ENCODE peak calls at places on chromosomes 2 and 18, in ten cellular contexts. One of them, this sample, is unnamed.

GRCh38 chr2:212021947-212022346 is 516.7 kb downstream of the ERBB4 start:
- DNase-seq in pancreas: no peak
- DNase-seq in breast epithelium: no peak
- DNase-seq in fibroblast of mammary gland: peak
- DNase-seq in lower leg skin: no peak
- DNase-seq in GM23338: no peak
- DNase-seq in Calu3: no peak
- DNase-seq in mucosa of descending colon: no peak
- DNase-seq in sigmoid colon: no peak
- DNase-seq in adrenal gland: no peak
- DNase-seq in this sample: no peak

GRCh38 chr2:204662956-204663355 is 117.7 kb downstream of the PARD3B start:
- DNase-seq in sigmoid colon: no peak
- DNase-seq in breast epithelium: no peak
- DNase-seq in lower leg skin: no peak
- DNase-seq in Calu3: no peak
- DNase-seq in mucosa of descending colon: no peak
- DNase-seq in adrenal gland: no peak
- DNase-seq in GM23338: no peak
- DNase-seq in pancreas: no peak
- DNase-seq in fibroblast of mammary gland: no peak
- DNase-seq in this sample: no peak

GRCh38 chr2:205590759-205591158 is 91.5 kb upstream of the NRP2 start:
- DNase-seq in adrenal gland: no peak
- DNase-seq in GM23338: no peak
- DNase-seq in sigmoid colon: no peak
- DNase-seq in pancreas: no peak
- DNase-seq in Calu3: no peak
- DNase-seq in fibroblast of mammary gland: peak
- DNase-seq in lower leg skin: no peak
- DNase-seq in mucosa of descending colon: no peak
- DNase-seq in breast epithelium: no peak
- DNase-seq in this sample: no peak

GRCh38 chr2:14420851-14421250 is 211.7 kb upstream of the LRATD1 start:
- DNase-seq in pancreas: no peak
- DNase-seq in mucosa of descending colon: no peak
- DNase-seq in breast epithelium: no peak
- DNase-seq in Calu3: no peak
- DNase-seq in adrenal gland: no peak
- DNase-seq in lower leg skin: no peak
- DNase-seq in sigmoid colon: no peak
- DNase-seq in fibroblast of mammary gland: peak
- DNase-seq in GM23338: no peak
- DNase-seq in this sample: no peak

GRCh38 chr2:238868067-238868524 is 20.2 kb downstream of the TWIST2 start:
- DNase-seq in sigmoid colon: peak
- DNase-seq in Calu3: no peak
- DNase-seq in GM23338: no peak
- DNase-seq in pancreas: no peak
- DNase-seq in fibroblast of mammary gland: peak
- DNase-seq in breast epithelium: no peak
- DNase-seq in adrenal gland: no peak
- DNase-seq in lower leg skin: no peak
- DNase-seq in mucosa of descending colon: no peak
- DNase-seq in this sample: no peak

GRCh38 chr2:69154031-69154430 is 141.1 kb downstream of the ANTXR1 start:
- DNase-seq in adrenal gland: peak
- DNase-seq in mucosa of descending colon: no peak
- DNase-seq in Calu3: no peak
- DNase-seq in GM23338: no peak
- DNase-seq in lower leg skin: no peak
- DNase-seq in fibroblast of mammary gland: peak
- DNase-seq in pancreas: no peak
- DNase-seq in breast epithelium: no peak
- DNase-seq in sigmoid colon: no peak
- DNase-seq in this sample: no peak

GRCh38 chr2:21270658-21271057 is 146.9 kb downstream of the TDRD15 start:
- DNase-seq in Calu3: no peak
- DNase-seq in adrenal gland: peak
- DNase-seq in lower leg skin: no peak
- DNase-seq in breast epithelium: no peak
- DNase-seq in mucosa of descending colon: no peak
- DNase-seq in fibroblast of mammary gland: no peak
- DNase-seq in pancreas: no peak
- DNase-seq in sigmoid colon: peak
- DNase-seq in GM23338: no peak
- DNase-seq in this sample: no peak

GRCh38 chr2:195683174-195683573 is 26.1 kb downstream of the SLC39A10 start:
- DNase-seq in GM23338: no peak
- DNase-seq in sigmoid colon: no peak
- DNase-seq in adrenal gland: no peak
- DNase-seq in fibroblast of mammary gland: peak
- DNase-seq in mucosa of descending colon: no peak
- DNase-seq in pancreas: no peak
- DNase-seq in breast epithelium: no peak
- DNase-seq in Calu3: no peak
- DNase-seq in lower leg skin: no peak
- DNase-seq in this sample: no peak

GRCh38 chr18:24504401-24504800 is 44.0 kb downstream of the HRH4 start:
- DNase-seq in GM23338: no peak
- DNase-seq in sigmoid colon: no peak
- DNase-seq in breast epithelium: no peak
- DNase-seq in fibroblast of mammary gland: no peak
- DNase-seq in mucosa of descending colon: no peak
- DNase-seq in adrenal gland: no peak
- DNase-seq in lower leg skin: no peak
- DNase-seq in pancreas: no peak
- DNase-seq in Calu3: no peak
- DNase-seq in this sample: no peak

GRCh38 chr2:115171751-115172150 is 729.3 kb downstream of the DPP10 start:
- DNase-seq in pancreas: no peak
- DNase-seq in GM23338: no peak
- DNase-seq in fibroblast of mammary gland: no peak
- DNase-seq in adrenal gland: no peak
- DNase-seq in lower leg skin: no peak
- DNase-seq in sigmoid colon: no peak
- DNase-seq in Calu3: no peak
- DNase-seq in breast epithelium: no peak
- DNase-seq in mucosa of descending colon: no peak
- DNase-seq in this sample: no peak

GRCh38 chr2:52659536-52659935 is 1108.1 kb upstream of the CHAC2 start:
- DNase-seq in mucosa of descending colon: no peak
- DNase-seq in sigmoid colon: no peak
- DNase-seq in adrenal gland: no peak
- DNase-seq in fibroblast of mammary gland: no peak
- DNase-seq in breast epithelium: no peak
- DNase-seq in Calu3: no peak
- DNase-seq in GM23338: no peak
- DNase-seq in lower leg skin: no peak
- DNase-seq in pancreas: no peak
- DNase-seq in this sample: no peak

GRCh38 chr2:105194022-105194681 is 47.4 kb upstream of the GPR45 start:
- DNase-seq in Calu3: no peak
- DNase-seq in GM23338: no peak
- DNase-seq in mucosa of descending colon: no peak
- DNase-seq in pancreas: no peak
- DNase-seq in lower leg skin: no peak
- DNase-seq in breast epithelium: no peak
- DNase-seq in sigmoid colon: no peak
- DNase-seq in fibroblast of mammary gland: no peak
- DNase-seq in adrenal gland: no peak
- DNase-seq in this sample: no peak

GRCh38 chr2:183903026-183903425 is 695.3 kb upstream of the ZNF804A start:
- DNase-seq in breast epithelium: no peak
- DNase-seq in mucosa of descending colon: no peak
- DNase-seq in adrenal gland: no peak
- DNase-seq in lower leg skin: no peak
- DNase-seq in pancreas: no peak
- DNase-seq in GM23338: no peak
- DNase-seq in sigmoid colon: no peak
- DNase-seq in Calu3: no peak
- DNase-seq in fibroblast of mammary gland: peak
- DNase-seq in this sample: no peak

GRCh38 chr2:183898641-183899040 is 699.7 kb upstream of the ZNF804A start:
- DNase-seq in lower leg skin: no peak
- DNase-seq in mucosa of descending colon: no peak
- DNase-seq in GM23338: no peak
- DNase-seq in pancreas: no peak
- DNase-seq in breast epithelium: no peak
- DNase-seq in sigmoid colon: no peak
- DNase-seq in Calu3: no peak
- DNase-seq in adrenal gland: no peak
- DNase-seq in fibroblast of mammary gland: no peak
- DNase-seq in this sample: no peak
- TF ChIP-seq CTCF in lower leg skin: no peak
- TF ChIP-seq CTCF in mucosa of descending colon: no peak
- TF ChIP-seq CTCF in GM23338: no peak
- TF ChIP-seq CTCF in pancreas: no peak
- TF ChIP-seq CTCF in breast epithelium: no peak
- TF ChIP-seq CTCF in sigmoid colon: no peak
- TF ChIP-seq CTCF in Calu3: no peak
- TF ChIP-seq CTCF in adrenal gland: no peak
- TF ChIP-seq CTCF in fibroblast of mammary gland: no peak
- TF ChIP-seq CTCF in this sample: no peak

DNA sequence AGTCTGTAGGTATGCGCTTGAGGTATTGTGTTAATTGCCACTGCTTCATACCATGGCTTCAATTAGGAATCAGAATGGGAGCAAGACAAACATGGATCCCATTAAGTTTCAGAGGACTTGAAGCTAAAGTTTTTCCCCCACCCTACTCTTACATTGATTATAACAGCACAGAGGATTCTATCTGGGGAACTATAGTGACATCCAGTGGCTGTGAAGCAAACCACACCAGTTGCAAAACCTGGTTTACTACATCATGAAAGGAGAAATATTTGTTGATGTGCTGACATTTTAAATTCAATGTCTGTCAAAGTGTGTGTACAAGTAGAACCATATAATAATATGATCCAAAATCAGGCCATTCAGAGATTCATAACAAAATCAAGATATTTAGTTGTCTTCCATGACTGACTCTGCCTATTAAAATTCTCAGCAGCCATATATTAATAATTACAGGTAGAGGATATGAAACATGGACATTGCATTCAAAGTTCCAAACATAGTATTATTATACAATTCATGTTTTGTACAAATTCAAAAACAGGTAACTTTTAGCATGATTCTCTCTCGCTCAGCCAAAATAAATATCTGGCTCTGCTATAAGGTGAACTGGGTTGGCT is 82.9 kb downstream of the GRB14 start:
- DNase-seq in GM23338: peak
- DNase-seq in pancreas: no peak
- DNase-seq in sigmoid colon: no peak
- DNase-seq in lower leg skin: no peak
- DNase-seq in breast epithelium: no peak
- DNase-seq in fibroblast of mammary gland: peak
- DNase-seq in Calu3: peak
- DNase-seq in mucosa of descending colon: no peak
- DNase-seq in adrenal gland: no peak
- DNase-seq in this sample: no peak
- TF ChIP-seq CTCF in GM23338: peak
- TF ChIP-seq CTCF in pancreas: peak
- TF ChIP-seq CTCF in sigmoid colon: peak
- TF ChIP-seq CTCF in lower leg skin: no peak
- TF ChIP-seq CTCF in breast epithelium: no peak
- TF ChIP-seq CTCF in fibroblast of mammary gland: peak
- TF ChIP-seq CTCF in Calu3: peak
- TF ChIP-seq CTCF in mucosa of descending colon: no peak
- TF ChIP-seq CTCF in adrenal gland: peak
- TF ChIP-seq CTCF in this sample: no peak

DNA sequence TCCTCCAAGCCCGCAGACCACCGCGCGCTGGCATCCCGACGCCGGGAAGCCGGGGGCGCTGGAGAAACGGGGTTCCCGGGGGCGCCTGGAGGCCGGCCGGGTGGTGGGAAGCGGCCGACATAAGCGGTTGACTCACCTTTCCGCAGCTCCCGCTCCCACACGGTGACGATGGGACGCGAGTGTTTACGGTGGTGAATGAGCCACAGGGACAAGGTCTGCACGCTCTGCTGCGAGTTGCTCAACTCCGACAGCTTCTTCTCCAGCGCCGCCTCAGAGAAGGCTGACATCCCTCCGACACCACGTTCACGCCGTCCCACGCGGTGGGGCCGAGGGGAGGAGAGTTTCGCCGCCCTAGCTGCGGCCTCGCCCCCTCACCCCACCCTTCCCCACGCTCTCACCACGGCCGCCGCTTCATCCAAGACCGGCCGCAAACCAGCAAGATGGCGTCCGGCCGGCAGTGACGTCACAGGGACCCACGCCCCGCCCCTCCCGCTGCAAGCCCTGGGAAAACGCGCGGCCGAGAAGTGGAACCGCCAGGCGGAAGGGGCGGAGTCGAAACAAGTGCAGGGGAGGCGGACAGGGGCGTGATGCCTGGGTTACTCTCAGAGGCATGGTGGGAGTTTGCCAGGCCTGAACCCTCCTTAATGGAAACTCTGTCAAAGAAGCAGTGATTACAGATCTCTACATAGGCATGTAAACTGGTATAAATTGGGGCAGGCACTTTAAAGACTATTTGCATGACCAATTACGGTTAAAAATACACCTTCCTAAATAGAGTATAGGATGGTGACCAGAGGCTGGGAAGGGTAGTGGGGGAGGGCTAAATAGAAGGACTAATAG is at the start of gene RPRD1A:
- DNase-seq in pancreas: peak
- DNase-seq in Calu3: peak
- DNase-seq in fibroblast of mammary gland: peak
- DNase-seq in adrenal gland: peak
- DNase-seq in sigmoid colon: peak
- DNase-seq in mucosa of descending colon: peak
- DNase-seq in breast epithelium: peak
- DNase-seq in GM23338: peak
- DNase-seq in lower leg skin: peak
- DNase-seq in this sample: peak
- TF ChIP-seq CTCF in pancreas: no peak
- TF ChIP-seq CTCF in Calu3: no peak
- TF ChIP-seq CTCF in fibroblast of mammary gland: no peak
- TF ChIP-seq CTCF in adrenal gland: no peak
- TF ChIP-seq CTCF in sigmoid colon: no peak
- TF ChIP-seq CTCF in mucosa of descending colon: no peak
- TF ChIP-seq CTCF in breast epithelium: no peak
- TF ChIP-seq CTCF in GM23338: no peak
- TF ChIP-seq CTCF in lower leg skin: no peak
- TF ChIP-seq CTCF in this sample: no peak

DNA sequence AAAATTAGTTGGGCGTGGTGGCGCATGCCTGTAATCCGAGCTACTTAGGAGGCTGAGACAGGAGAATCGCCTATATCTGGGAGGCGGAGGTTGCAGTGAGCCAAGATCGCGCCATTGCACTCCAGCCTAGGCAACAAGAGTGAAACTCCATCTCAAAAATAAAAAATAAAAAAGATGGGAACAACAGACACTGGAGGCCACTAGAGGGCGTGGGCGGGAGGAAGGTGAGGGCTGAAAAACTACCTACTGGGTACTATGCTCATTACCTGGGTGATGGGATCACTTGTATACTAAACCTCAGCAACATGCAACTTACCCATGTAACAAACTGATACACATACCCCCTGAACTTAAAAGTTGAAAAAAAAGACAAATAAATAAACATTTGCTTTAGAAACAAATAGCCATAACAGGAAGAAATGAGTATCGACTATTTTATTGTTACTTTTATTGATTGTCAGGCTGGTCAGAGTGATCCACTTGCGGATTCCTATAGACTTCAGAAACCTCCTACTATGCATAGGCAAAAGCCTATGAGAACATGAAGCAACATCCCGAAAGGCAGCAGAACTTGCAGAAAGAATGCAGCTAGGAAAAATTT is 61.0 kb downstream of the TMEM163 start:
- DNase-seq in GM23338: peak
- DNase-seq in fibroblast of mammary gland: no peak
- DNase-seq in sigmoid colon: no peak
- DNase-seq in adrenal gland: no peak
- DNase-seq in breast epithelium: no peak
- DNase-seq in lower leg skin: no peak
- DNase-seq in Calu3: peak
- DNase-seq in pancreas: no peak
- DNase-seq in mucosa of descending colon: no peak
- DNase-seq in this sample: no peak
- TF ChIP-seq CTCF in GM23338: peak
- TF ChIP-seq CTCF in fibroblast of mammary gland: peak
- TF ChIP-seq CTCF in sigmoid colon: no peak
- TF ChIP-seq CTCF in adrenal gland: peak
- TF ChIP-seq CTCF in breast epithelium: no peak
- TF ChIP-seq CTCF in lower leg skin: no peak
- TF ChIP-seq CTCF in Calu3: peak
- TF ChIP-seq CTCF in pancreas: peak
- TF ChIP-seq CTCF in mucosa of descending colon: no peak
- TF ChIP-seq CTCF in this sample: no peak

This sample was measured in activated B cell treated with CpG ODN at 0.5 μM for 24 hours.